ENCODE peak calls at places on chromosomes 12 and 14, in eight cellular contexts. I is M059J, S is cardiac fibroblast, H is HCT116, O is NCI-H774, R is PC-9, K is A549, Y is NCI-H460. E is an unnamed sample.

GRCh38 chr12:3252416-3252815 is 175.2 kb downstream of the TSPAN9 start:
- DNase-seq in S (peak), K (no peak), I (no peak), O (no peak), H (no peak), Y (no peak), R (no peak), E (no peak)

GRCh38 chr14:50830044-50830931 is 674 bp downstream of the NIN start:
- DNase-seq in K (peak), Y (no peak), H (no peak), O (no peak), I (peak), R (peak), S (peak), E (peak)

GRCh38 chr12:57983150-57983857 is 41.9 kb downstream of the ATP23 start:
- DNase-seq in K (peak), Y (peak), I (peak), R (peak), H (peak), O (peak), S (peak), E (peak)

GRCh38 chr14:58275527-58276190 is 22.7 kb upstream of the ARID4A start:
- DNase-seq in R (no peak), H (no peak), I (no peak), O (no peak), K (no peak), S (no peak), Y (no peak), E (no peak)

GRCh38 chr14:89600950-89601826 is 184.2 kb upstream of the FOXN3 start:
- DNase-seq in Y (no peak), R (no peak), I (peak), O (no peak), K (no peak), H (no peak), S (peak), E (no peak)

GRCh38 chr12:20212658-20213387 is 155.5 kb upstream of the PDE3A start:
- DNase-seq in K (peak), O (peak), Y (peak), S (peak), R (peak), I (peak), H (peak), E (peak)

GRCh38 chr12:104975621-104976343 is 10.3 kb upstream of the NOPCHAP1 start:
- DNase-seq in K (no peak), S (no peak), O (no peak), I (peak), H (no peak), Y (no peak), R (no peak), E (no peak)

GRCh38 chr14:36647827-36648753 is 13.6 kb upstream of the PAX9 start:
- DNase-seq in Y (peak), H (no peak), R (peak), I (peak), O (peak), K (peak), S (peak), E (peak)

GRCh38 chr14:101506921-101507300 is 54.4 kb upstream of the DIO3 start:
- DNase-seq in I (no peak), H (no peak), Y (no peak), R (no peak), S (no peak), K (no peak), O (no peak), E (no peak)

GRCh38 chr12:131675126-131676080 is 35.5 kb upstream of the SFSWAP start:
- DNase-seq in K (no peak), S (no peak), H (no peak), R (no peak), I (no peak), O (no peak), Y (no peak), E (no peak)

GRCh38 chr12:26715232-26715631 is 117.8 kb downstream of the ITPR2 start:
- DNase-seq in S (no peak), K (no peak), Y (no peak), O (no peak), I (no peak), H (no peak), R (no peak), E (no peak)

GRCh38 chr14:91009501-91010152 is 50.8 kb downstream of the RPS6KA5 start:
- DNase-seq in H (no peak), S (no peak), R (no peak), O (no peak), K (no peak), Y (no peak), I (no peak), E (no peak)

GRCh38 chr14:95518045-95518751 is 1.7 kb upstream of the SYNE3 start:
- DNase-seq in Y (no peak), O (no peak), S (peak), R (no peak), H (no peak), K (no peak), I (peak), E (no peak)

GRCh38 chr14:81625343-81625742 is 91.7 kb upstream of the SEL1L start:
- DNase-seq in R (no peak), S (peak), H (peak), Y (peak), K (peak), O (no peak), I (peak), E (no peak)

GRCh38 chr12:51695241-51696010 is 104.4 kb downstream of the SCN8A start:
- DNase-seq in S (no peak), Y (no peak), H (no peak), I (no peak), K (no peak), R (no peak), O (no peak), E (no peak)

GRCh38 chr12:28242888-28243633 is 52.8 kb downstream of the CCDC91 start:
- DNase-seq in R (peak), O (no peak), K (no peak), I (no peak), Y (no peak), H (no peak), S (peak), E (no peak)

GRCh38 chr12:6315184-6315583 is 4.7 kb downstream of the PLEKHG6 start:
- DNase-seq in H (no peak), S (no peak), R (no peak), Y (no peak), I (no peak), O (no peak), K (no peak), E (no peak)

GRCh38 chr14:98924046-98924445 is 348.0 kb downstream of the BCL11B start:
- DNase-seq in K (no peak), R (no peak), S (no peak), I (no peak), Y (no peak), H (no peak), O (no peak), E (no peak)

GRCh38 chr12:104844123-104844522 is 114.0 kb downstream of the SLC41A2 start:
- DNase-seq in I (no peak), H (no peak), K (no peak), R (no peak), O (no peak), Y (no peak), S (no peak), E (no peak)

E was measured in Calu3.